ENCODE peak calls at places on chromosomes 4 and X, in five cellular contexts. L is posterior cingulate gyrus, X is EL, W is K562, Z is AG08396. V is an unnamed sample.

GRCh38 chrX:153878969-153879653 is 6.9 kb downstream of the L1CAM start:
- DNase-seq in L (no peak), X (no peak), W (no peak), Z (no peak), V (no peak)

GRCh38 chr4:183443609-183444148 is 757 bp upstream of the CDKN2AIP start:
- DNase-seq in L (peak), X (no peak), W (peak), Z (no peak), V (peak)

GRCh38 chr4:175470141-175470540 is 341.9 kb downstream of the GPM6A start:
- DNase-seq in L (no peak), X (peak), W (no peak), Z (peak), V (no peak)

GRCh38 chr4:123603165-123603564 is 206.6 kb downstream of the SPRY1 start:
- DNase-seq in L (no peak), X (peak), W (no peak), Z (no peak), V (no peak)

GRCh38 chrX:47958943-47959342 is 44.8 kb downstream of the ZNF182 start:
- DNase-seq in L (no peak), X (peak), W (peak), Z (peak), V (no peak)

GRCh38 chrX:143634373-143634685 is 1.6 kb downstream of the SLITRK4 start:
- DNase-seq in L (no peak), X (no peak), W (no peak), Z (no peak), V (peak)

GRCh38 chr4:1367230-1367935 is 20.4 kb downstream of the UVSSA start:
- DNase-seq in L (no peak), X (no peak), W (no peak), Z (no peak), V (no peak)

GRCh38 chr4:138697771-138698170 is 317.8 kb upstream of the NOCT start:
- DNase-seq in L (no peak), X (peak), W (no peak), Z (peak), V (no peak)

GRCh38 chrX:55135171-55135570 is 46.4 kb downstream of the PAGE2 start:
- DNase-seq in L (peak), X (peak), W (peak), Z (peak), V (peak)

GRCh38 chr4:72215198-72215597 is 183.4 kb downstream of the NPFFR2 start:
- DNase-seq in L (no peak), X (no peak), W (no peak), Z (no peak), V (no peak)

GRCh38 chr4:170038232-170038631 is 12.0 kb upstream of the MFAP3L start:
- DNase-seq in L (no peak), X (no peak), W (no peak), Z (no peak), V (no peak)

GRCh38 chrX:150934453-150934852 is 36.0 kb upstream of the CD99L2 start:
- DNase-seq in L (no peak), X (peak), W (no peak), Z (peak), V (peak)